ENCODE peak calls at places on chromosomes 3 and 15, in four cellular contexts. U is mesenchymal stem cell, F is transverse colon, V is right lobe of liver. P is an unnamed sample.

GRCh38 chr3:115819785-115820384 is 196.6 kb downstream of the GAP43 start:
- DNase-seq in U (peak; percentile 85), F (peak; percentile 66), V (no peak), P (peak; percentile 81)

GRCh38 chr15:99409097-99409473 is 156.7 kb upstream of the MEF2A start:
- DNase-seq in U (peak; percentile 68), F (peak; percentile 76), V (no peak), P (peak; percentile 37)

GRCh38 chr15:73295630-73296286 is 73.0 kb downstream of the HCN4 start:
- DNase-seq in U (peak; percentile 67), F (no peak), V (no peak), P (no peak)

GRCh38 chr15:74315626-74316025 is 51.8 kb downstream of the CYP11A1 start:
- DNase-seq in U (no peak), F (peak; percentile 19), V (no peak), P (no peak)

GRCh38 chr3:89180334-89180733 is 72.9 kb downstream of the EPHA3 start:
- DNase-seq in U (peak; percentile 18), F (no peak), V (no peak), P (peak; percentile 20)

GRCh38 chr15:92082217-92082843 is 228.8 kb downstream of the SLCO3A1 start:
- DNase-seq in U (peak; percentile 46), F (peak; percentile 64), V (no peak), P (peak; percentile 64)

GRCh38 chr3:87771338-87772059 is 287.3 kb downstream of the CGGBP1 start:
- DNase-seq in U (peak; percentile 7), F (no peak), V (peak; percentile 51), P (peak; percentile 36)

GRCh38 chr3:51538115-51538458 is 432 bp upstream of the RAD54L2 start:
- DNase-seq in U (no peak), F (no peak), V (no peak), P (no peak)

GRCh38 chr3:10945683-10946287 is 46.8 kb upstream of the SLC6A1 start:
- DNase-seq in U (peak; percentile 24), F (peak; percentile 39), V (peak; percentile 62), P (no peak)

GRCh38 chr3:154421067-154421466 is 8.9 kb downstream of the GPR149 start:
- DNase-seq in U (peak; percentile 22), F (no peak), V (no peak), P (peak; percentile 2)

GRCh38 chr3:42780398-42780797 is 7.3 kb upstream of the CCDC13 start:
- DNase-seq in U (no peak), F (no peak), V (no peak), P (no peak)

GRCh38 chr3:166283856-166284255 is 446.6 kb upstream of the BCHE start:
- DNase-seq in U (peak; percentile 68), F (no peak), V (no peak), P (peak; percentile 67)

GRCh38 chr15:77580991-77581682 is 51.6 kb downstream of the LINGO1 start:
- DNase-seq in U (no peak), F (no peak), V (no peak), P (no peak)

GRCh38 chr3:56878046-56878445 is 76.3 kb upstream of the ARHGEF3 start:
- DNase-seq in U (peak; percentile 19), F (no peak), V (no peak), P (peak; percentile 48)

GRCh38 chr3:16102905-16103364 is 71.5 kb upstream of the GALNT15 start:
- DNase-seq in U (peak; percentile 95), F (no peak), V (no peak), P (peak; percentile 84)

GRCh38 chr3:141450727-141451378 is 36.0 kb upstream of the RASA2 start:
- DNase-seq in U (no peak), F (no peak), V (no peak), P (no peak)

GRCh38 chr3:156599061-156599460 is 44.1 kb upstream of the SSR3 start:
- DNase-seq in U (no peak), F (no peak), V (no peak), P (no peak)

GRCh38 chr3:107985496-107985895 is 105.3 kb downstream of the CD47 start:
- DNase-seq in U (no peak), F (no peak), V (no peak), P (no peak)

GRCh38 chr3:194874783-194875182 is 189.1 kb downstream of the FAM43A start:
- DNase-seq in U (no peak), F (no peak), V (no peak), P (no peak)

GRCh38 chr3:43869491-43869890 is 178.8 kb downstream of the ABHD5 start:
- DNase-seq in U (no peak), F (no peak), V (no peak), P (no peak)

GRCh38 chr3:4409415-4409814 is 57.7 kb downstream of the SUMF1 start:
- DNase-seq in U (no peak), F (no peak), V (no peak), P (no peak)

GRCh38 chr3:196763179-196763578 is 23.5 kb downstream of the PAK2 start:
- DNase-seq in U (no peak), F (no peak), V (no peak), P (no peak)

GRCh38 chr3:136805795-136806194 is 13.1 kb upstream of the SLC35G2 start:
- DNase-seq in U (no peak), F (no peak), V (no peak), P (no peak)

GRCh38 chr3:11371758-11372157 is 99.6 kb downstream of the ATG7 start:
- DNase-seq in U (no peak), F (no peak), V (no peak), P (no peak)

GRCh38 chr3:60290093-60290492 is 961.2 kb downstream of the FHIT start:
- DNase-seq in U (no peak), F (no peak), V (no peak), P (no peak)

GRCh38 chr3:107103786-107104185 is 273.5 kb upstream of the CCDC54 start:
- DNase-seq in U (no peak), F (no peak), V (no peak), P (no peak)

GRCh38 chr3:119880966-119881365 is 99.1 kb downstream of the NR1I2 start:
- DNase-seq in U (no peak), F (no peak), V (no peak), P (no peak)

GRCh38 chr3:176807938-176808337 is 389.3 kb downstream of the TBL1XR1 start:
- DNase-seq in U (no peak), F (no peak), V (no peak), P (no peak)

GRCh38 chr3:134134240-134134639 is 104.5 kb upstream of the SLCO2A1 start:
- DNase-seq in U (peak; percentile 16), F (no peak), V (no peak), P (no peak)

GRCh38 chr3:121462565-121462964 is 83.2 kb downstream of the POLQ start:
- DNase-seq in U (no peak), F (no peak), V (no peak), P (no peak)

GRCh38 chr3:101249512-101249911 is 70.9 kb downstream of the IMPG2 start:
- DNase-seq in U (no peak), F (no peak), V (no peak), P (no peak)

GRCh38 chr15:80070840-80071239 is 11.4 kb downstream of the ZFAND6 start:
- DNase-seq in U (peak; percentile 62), F (no peak), V (no peak), P (no peak)

GRCh38 chr3:194046995-194047681 is 88.8 kb upstream of the HES1 start:
- DNase-seq in U (peak; percentile 41), F (peak; percentile 66), V (peak; percentile 94), P (no peak)

GRCh38 chr15:75606711-75607684 is 18.5 kb downstream of the SNUPN start:
- DNase-seq in U (no peak), F (peak; percentile 45), V (no peak), P (peak; percentile 29)

GRCh38 chr15:89783111-89783860 is 7.2 kb downstream of the MESP2 start:
- DNase-seq in U (peak; percentile 27), F (no peak), V (peak; percentile 47), P (no peak)

GRCh38 chr15:47461560-47462175 is 255.6 kb upstream of the SEMA6D start:
- DNase-seq in U (no peak), F (no peak), V (no peak), P (peak; percentile 71)

DNA sequence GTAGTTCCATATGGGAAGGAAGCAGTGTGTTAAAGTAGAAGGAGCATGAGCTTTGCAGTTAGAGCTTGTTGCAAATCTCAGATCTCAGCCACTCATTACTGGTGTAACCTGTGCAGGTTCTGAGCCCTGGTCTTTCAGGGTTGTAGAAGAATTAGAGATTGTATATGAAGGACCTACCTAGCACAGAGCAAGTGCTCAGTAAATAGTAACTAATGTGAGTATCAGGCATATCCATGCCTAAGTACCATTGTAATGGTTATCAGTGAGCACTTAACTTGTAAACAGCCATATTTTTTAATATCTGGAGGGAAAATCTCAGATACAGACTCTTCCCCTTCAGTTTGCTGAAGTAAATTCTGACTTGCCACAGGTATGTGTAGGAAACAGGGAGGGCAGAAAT is 59.3 kb downstream of the MAP6D1 start:
- DNase-seq in U (no peak), F (no peak), V (no peak), P (no peak)
- H3K27ac ChIP-seq in U (no peak overlapping the region), F (no peak overlapping the region), V (no peak overlapping the region), P (peak overlapping the region; percentile 74)

DNA sequence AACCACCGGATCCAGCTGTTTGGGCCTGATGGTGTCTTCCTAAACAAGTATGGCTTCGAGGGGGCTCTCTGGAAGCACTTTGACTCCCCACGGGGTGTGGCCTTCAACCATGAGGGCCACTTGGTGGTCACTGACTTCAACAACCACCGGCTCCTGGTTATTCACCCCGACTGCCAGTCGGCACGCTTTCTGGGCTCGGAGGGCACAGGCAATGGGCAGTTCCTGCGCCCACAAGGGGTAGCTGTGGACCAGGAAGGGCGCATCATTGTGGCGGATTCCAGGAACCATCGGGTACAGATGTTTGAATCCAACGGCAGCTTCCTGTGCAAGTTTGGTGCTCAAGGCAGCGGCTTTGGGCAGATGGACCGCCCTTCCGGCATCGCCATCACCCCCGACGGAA is 60.1 kb upstream of the CCR4 start:
- DNase-seq in U (no peak), F (no peak), V (no peak), P (no peak)
- H3K27me3 ChIP-seq in U (peaks cover 27% of the 10 kb centered on the region), F (no peaks in the 10 kb centered on the region), V (no peaks in the 10 kb centered on the region), P (peaks cover 5% of the 10 kb centered on the region)

GRCh38 chr15:101122266-101122665 is 129.6 kb downstream of the CHSY1 start:
- DNase-seq in U (no peak), F (no peak), V (no peak), P (no peak)
- H3K27ac ChIP-seq in U (no peak overlapping the region), F (no peak overlapping the region), V (peak overlapping the region; percentile 69), P (peak overlapping the region; percentile 74)

GRCh38 chr15:40928975-40929729 is at the start of gene DLL4:
- DNase-seq in U (peak; percentile 91), F (peak; percentile 87), V (no peak), P (peak; percentile 40)

GRCh38 chr15:40927497-40928346 is 1.4 kb upstream of the DLL4 start:
- DNase-seq in U (no peak), F (peak; percentile 44), V (no peak), P (no peak)

GRCh38 chr15:40929730-40930429 is 740 bp downstream of the DLL4 start:
- DNase-seq in U (peak; percentile 78), F (peak; percentile 61), V (no peak), P (peak; percentile 35)

GRCh38 chr15:40926659-40927496 is 2.3 kb upstream of the DLL4 start:
- DNase-seq in U (no peak), F (no peak), V (no peak), P (no peak)

DNA sequence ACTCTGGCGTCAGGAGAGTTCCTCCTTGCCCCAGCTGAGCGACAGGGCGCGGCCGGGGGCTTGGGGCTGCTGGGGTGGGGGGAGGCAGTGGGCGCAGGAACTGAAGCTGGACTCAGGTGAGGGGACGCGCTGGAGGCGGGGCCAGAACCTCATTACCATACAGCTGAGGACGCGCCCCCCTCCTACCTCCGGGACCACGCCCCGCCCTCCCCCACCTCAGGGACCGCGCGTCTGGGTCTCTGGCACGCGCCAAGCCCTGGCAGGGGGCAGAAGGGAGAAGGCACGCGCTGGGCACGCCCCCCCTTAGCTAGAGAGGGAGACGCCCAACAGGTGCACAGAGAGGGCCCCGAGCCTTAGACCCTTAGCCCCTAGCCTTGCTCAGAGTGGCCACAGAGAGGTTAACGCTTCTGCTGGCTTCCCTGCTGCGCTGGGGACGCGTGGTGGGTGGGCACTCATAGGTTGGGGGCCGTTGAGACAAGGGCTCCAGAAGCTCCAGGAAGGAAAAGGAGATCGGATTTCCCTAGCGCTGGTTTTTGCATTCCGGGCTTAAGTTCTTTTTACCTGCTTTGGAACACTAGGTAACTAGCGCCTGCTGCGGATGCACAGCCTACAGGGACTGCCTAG is 677 bp upstream of the DLL4 start:
- DNase-seq in U (no peak), F (peak; percentile 67), V (no peak), P (no peak)
- H3K27me3 ChIP-seq in U (peaks cover 79% of the 10 kb centered on the region), F (peaks cover 68% of the 10 kb centered on the region), V (no peaks in the 10 kb centered on the region), P (peaks cover 40% of the 10 kb centered on the region)

P was measured in brain microvascular endothelial cell.